ENCODE peak calls at places on chromosome 15, in seven cellular contexts. X is NCI-H1436 treated with DMSO at 0.1 percent for 48 hours, G is AML-193, O is GM12864, S is OCI-M1, J is GM23338, A is activated gamma-delta T cell. Y is an unnamed sample.

GRCh38 chr15:40392986-40393948 is 10.7 kb downstream of the KNSTRN start:
- DNase-seq in X (no peak), G (no peak), O (no peak), S (no peak), J (no peak), A (no peak), Y (no peak)

GRCh38 chr15:60945196-60945595 is 283.9 kb downstream of the RORA start:
- DNase-seq in X (no peak), G (no peak), O (no peak), S (no peak), J (no peak), A (no peak), Y (no peak)

GRCh38 chr15:42313463-42313862 is 40.2 kb upstream of the TMEM87A start:
- DNase-seq in X (no peak), G (no peak), O (no peak), S (peak), J (peak), A (no peak), Y (no peak)

GRCh38 chr15:84915011-84915958 is 30.8 kb downstream of the SLC28A1 start:
- DNase-seq in X (peak), G (no peak), O (no peak), S (peak), J (peak), A (no peak), Y (no peak)

GRCh38 chr15:98012354-98012753 is 51.9 kb downstream of the ARRDC4 start:
- DNase-seq in X (no peak), G (no peak), O (no peak), S (no peak), J (no peak), A (no peak), Y (no peak)

GRCh38 chr15:47812436-47813109 is 95.3 kb downstream of the SEMA6D start:
- DNase-seq in X (no peak), G (no peak), O (peak), S (no peak), J (no peak), A (no peak), Y (no peak)

GRCh38 chr15:98381446-98381845 is 266.9 kb upstream of the IGF1R start:
- DNase-seq in X (no peak), G (no peak), O (no peak), S (no peak), J (no peak), A (no peak), Y (no peak)

GRCh38 chr15:80424381-80424780 is 20.2 kb downstream of the ARNT2 start:
- DNase-seq in X (no peak), G (no peak), O (no peak), S (no peak), J (no peak), A (no peak), Y (no peak)

GRCh38 chr15:74179101-74179841 is 5.8 kb downstream of the ISLR start:
- DNase-seq in X (no peak), G (no peak), O (no peak), S (no peak), J (no peak), A (no peak), Y (no peak)

GRCh38 chr15:42911058-42911592 is 9.5 kb downstream of the TTBK2 start:
- DNase-seq in X (no peak), G (no peak), O (no peak), S (no peak), J (no peak), A (no peak), Y (no peak)

GRCh38 chr15:67836477-67836876 is 3.4 kb downstream of the RNU6-1 start:
- DNase-seq in X (no peak), G (peak), O (no peak), S (peak), J (peak), A (no peak), Y (no peak)

GRCh38 chr15:100783760-100784492 is 95.7 kb upstream of the ALDH1A3 start:
- DNase-seq in X (no peak), G (no peak), O (no peak), S (no peak), J (no peak), A (no peak), Y (no peak)

GRCh38 chr15:58626378-58626777 is 123.1 kb downstream of the ADAM10 start:
- DNase-seq in X (no peak), G (no peak), O (no peak), S (no peak), J (no peak), A (no peak), Y (no peak)

GRCh38 chr15:33115191-33115861 is 79.2 kb downstream of the FMN1 start:
- DNase-seq in X (no peak), G (no peak), O (no peak), S (no peak), J (peak), A (no peak), Y (no peak)

GRCh38 chr15:29204356-29204755 is 65.3 kb downstream of the NSMCE3 start:
- DNase-seq in X (no peak), G (no peak), O (no peak), S (no peak), J (no peak), A (no peak), Y (no peak)

GRCh38 chr15:56915888-56916287 is 2.6 kb upstream of the TCF12 start:
- DNase-seq in X (no peak), G (no peak), O (no peak), S (no peak), J (no peak), A (no peak), Y (no peak)

GRCh38 chr15:74869726-74870407 is 3.3 kb downstream of the SCAMP2 start:
- DNase-seq in X (no peak), G (peak), O (peak), S (peak), J (no peak), A (no peak), Y (no peak)

GRCh38 chr15:70560617-70561328 is 202.6 kb downstream of the UACA start:
- DNase-seq in X (no peak), G (no peak), O (no peak), S (peak), J (peak), A (no peak), Y (no peak)

GRCh38 chr15:101528917-101529299 is 39.4 kb upstream of the PCSK6 start:
- DNase-seq in X (no peak), G (no peak), O (no peak), S (no peak), J (no peak), A (no peak), Y (no peak)